ENCODE peak calls at places on chromosome 21, in seven cellular contexts. One of them, this sample, is unnamed.

GRCh38 chr21:35256468-35256988 is 207.4 kb upstream of the RUNX1 start:
- DNase-seq in Kasumi-1: no peak
- DNase-seq in H4: peak
- DNase-seq in erythroblast: no peak
- DNase-seq in activated T-cell treated with anti-CD3 and anti-CD28 coated beads, Interleukin-2, amount 50 U/mL, for 72 hours: no peak
- DNase-seq in fibroblast of gingiva: peak
- DNase-seq in CD8-positive, alpha-beta memory T cell: no peak
- DNase-seq in this sample: peak

GRCh38 chr21:45338326-45339017 is 50.8 kb upstream of the POFUT2 start:
- DNase-seq in Kasumi-1: no peak
- DNase-seq in H4: no peak
- DNase-seq in erythroblast: no peak
- DNase-seq in activated T-cell treated with anti-CD3 and anti-CD28 coated beads, Interleukin-2, amount 50 U/mL, for 72 hours: no peak
- DNase-seq in fibroblast of gingiva: no peak
- DNase-seq in CD8-positive, alpha-beta memory T cell: no peak
- DNase-seq in this sample: no peak

GRCh38 chr21:45319461-45320211 is 31.9 kb upstream of the POFUT2 start:
- DNase-seq in Kasumi-1: no peak
- DNase-seq in H4: peak
- DNase-seq in erythroblast: no peak
- DNase-seq in activated T-cell treated with anti-CD3 and anti-CD28 coated beads, Interleukin-2, amount 50 U/mL, for 72 hours: no peak
- DNase-seq in fibroblast of gingiva: no peak
- DNase-seq in CD8-positive, alpha-beta memory T cell: no peak
- DNase-seq in this sample: peak

GRCh38 chr21:45577806-45578801 is 35.9 kb upstream of the SLC19A1 start:
- DNase-seq in Kasumi-1: no peak
- DNase-seq in H4: no peak
- DNase-seq in erythroblast: no peak
- DNase-seq in activated T-cell treated with anti-CD3 and anti-CD28 coated beads, Interleukin-2, amount 50 U/mL, for 72 hours: no peak
- DNase-seq in fibroblast of gingiva: no peak
- DNase-seq in CD8-positive, alpha-beta memory T cell: no peak
- DNase-seq in this sample: no peak

GRCh38 chr21:35226960-35227741 is 178.0 kb upstream of the RUNX1 start:
- DNase-seq in Kasumi-1: peak
- DNase-seq in H4: no peak
- DNase-seq in erythroblast: no peak
- DNase-seq in activated T-cell treated with anti-CD3 and anti-CD28 coated beads, Interleukin-2, amount 50 U/mL, for 72 hours: peak
- DNase-seq in fibroblast of gingiva: no peak
- DNase-seq in CD8-positive, alpha-beta memory T cell: peak
- DNase-seq in this sample: no peak

GRCh38 chr21:41321211-41321907 is 4.8 kb downstream of the FAM3B start:
- DNase-seq in Kasumi-1: no peak
- DNase-seq in H4: no peak
- DNase-seq in erythroblast: no peak
- DNase-seq in activated T-cell treated with anti-CD3 and anti-CD28 coated beads, Interleukin-2, amount 50 U/mL, for 72 hours: peak
- DNase-seq in fibroblast of gingiva: no peak
- DNase-seq in CD8-positive, alpha-beta memory T cell: peak
- DNase-seq in this sample: no peak

GRCh38 chr21:39385299-39386145 is 36.6 kb upstream of the HMGN1 start:
- DNase-seq in Kasumi-1: no peak
- DNase-seq in H4: no peak
- DNase-seq in erythroblast: peak
- DNase-seq in activated T-cell treated with anti-CD3 and anti-CD28 coated beads, Interleukin-2, amount 50 U/mL, for 72 hours: peak
- DNase-seq in fibroblast of gingiva: peak
- DNase-seq in CD8-positive, alpha-beta memory T cell: peak
- DNase-seq in this sample: peak

GRCh38 chr21:24375201-24375600 is 1232.1 kb downstream of the MRPL39 start:
- DNase-seq in Kasumi-1: no peak
- DNase-seq in H4: peak
- DNase-seq in erythroblast: peak
- DNase-seq in activated T-cell treated with anti-CD3 and anti-CD28 coated beads, Interleukin-2, amount 50 U/mL, for 72 hours: peak
- DNase-seq in fibroblast of gingiva: no peak
- DNase-seq in CD8-positive, alpha-beta memory T cell: no peak
- DNase-seq in this sample: no peak

This sample was measured in cardiac fibroblast.